ENCODE peak calls at places on chromosomes 2 and 18, in five cellular contexts. P, B, K, D and E are unnamed samples.

GRCh38 chr2:11904029-11904428 is 157.6 kb downstream of the LPIN1 start:
- DNase-seq in D (no peak), K (no peak), P (no peak), B (no peak), E (no peak)

GRCh38 chr18:49335677-49336076 is 124.8 kb downstream of the DYM start:
- DNase-seq in P (no peak), K (no peak), B (no peak), D (no peak), E (no peak)

GRCh38 chr2:216862628-216863027 is 2.8 kb upstream of the TNP1 start:
- DNase-seq in B (no peak), D (no peak), P (no peak), K (no peak), E (no peak)

GRCh38 chr2:230901006-230901405 is 24.0 kb downstream of the GPR55 start:
- DNase-seq in P (no peak), B (no peak), K (no peak), D (no peak), E (no peak)

GRCh38 chr2:118779362-118779761 is 68.1 kb downstream of the EN1 start:
- DNase-seq in D (no peak), K (no peak), B (no peak), P (no peak), E (no peak)

GRCh38 chr18:43393174-43393573 is 115.9 kb upstream of the SYT4 start:
- DNase-seq in D (no peak), K (no peak), P (no peak), B (no peak), E (no peak)

GRCh38 chr18:11986061-11986460 is 4.8 kb downstream of the IMPA2 start:
- DNase-seq in K (no peak), B (no peak), D (no peak), P (no peak), E (no peak)

GRCh38 chr2:240555541-240556250 is 2.1 kb downstream of the ANKMY1 start:
- DNase-seq in B (no peak), D (no peak), P (no peak), K (no peak), E (no peak)

GRCh38 chr18:49966090-49966489 is 152.8 kb upstream of the ACAA2 start:
- DNase-seq in P (no peak), D (no peak), B (no peak), K (no peak), E (no peak)

GRCh38 chr2:187543488-187543887 is 10.7 kb downstream of the TFPI start:
- DNase-seq in P (no peak), K (no peak), D (no peak), B (no peak), E (no peak)

GRCh38 chr18:77262655-77263470 is 13.2 kb downstream of the GALR1 start:
- DNase-seq in D (no peak), K (no peak), B (no peak), P (no peak), E (no peak)

GRCh38 chr18:45783097-45784075 is 42.1 kb upstream of the SIGLEC15 start:
- DNase-seq in P (no peak), B (peak; percentile 58), D (peak; percentile 78), K (no peak), E (no peak)

GRCh38 chr2:239920616-239921365 is 104.4 kb downstream of the NDUFA10 start:
- DNase-seq in B (no peak), K (no peak), D (no peak), P (no peak), E (no peak)

GRCh38 chr2:111135910-111136297 is 15.2 kb downstream of the BCL2L11 start:
- DNase-seq in D (peak; percentile 40), P (peak; percentile 36), K (peak; percentile 30), B (peak; percentile 90), E (no peak)

GRCh38 chr2:36389081-36389480 is 33.5 kb downstream of the CRIM1 start:
- DNase-seq in B (peak; percentile 70), D (peak; percentile 67), P (no peak), K (no peak), E (no peak)

GRCh38 chr2:150357770-150358467 is 129.5 kb downstream of the RND3 start:
- DNase-seq in B (peak; percentile 37), P (no peak), K (no peak), D (peak; percentile 15), E (no peak)

GRCh38 chr2:165357758-165358157 is 111.7 kb upstream of the CSRNP3 start:
- DNase-seq in D (peak; percentile 74), K (no peak), B (peak; percentile 82), P (no peak), E (no peak)

GRCh38 chr18:57429607-57430165 is 5.5 kb upstream of the ONECUT2 start:
- DNase-seq in B (no peak), D (no peak), K (no peak), P (no peak), E (no peak)

GRCh38 chr2:37499113-37499512 is 154.7 kb downstream of the QPCT start:
- DNase-seq in D (no peak), P (no peak), K (no peak), B (no peak), E (no peak)

GRCh38 chr2:37501121-37501520 is 156.7 kb downstream of the QPCT start:
- DNase-seq in D (no peak), K (no peak), P (no peak), B (no peak), E (no peak)

DNA sequence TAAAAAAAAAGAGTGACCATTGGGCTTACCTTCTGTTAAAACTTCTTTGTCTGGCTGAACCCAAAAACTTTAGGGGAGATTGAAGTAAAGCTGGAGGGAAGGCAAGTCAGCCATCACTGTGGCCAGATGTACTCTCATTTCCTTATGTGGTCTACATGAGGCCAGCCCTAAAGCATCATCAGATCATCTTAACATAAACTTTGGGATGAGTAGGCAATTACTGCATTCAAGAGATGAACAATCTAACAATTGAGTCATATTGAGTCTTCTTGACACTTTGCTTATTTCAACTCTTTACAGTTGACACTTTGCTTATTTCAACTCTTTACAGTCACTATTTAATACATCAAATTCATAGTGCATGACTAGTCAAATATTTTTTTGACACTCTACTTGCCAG is 155.6 kb downstream of the QPCT start:
- DNase-seq in D (peak; percentile 96), P (no peak), K (no peak), B (peak; percentile 18), E (no peak)
- TF ChIP-seq CTCF in D (no peak), P (no peak), K (no peak), B (no peak), E (no peak)

GRCh38 chr2:128280901-128281321 is 37.8 kb downstream of the HS6ST1 start:
- DNase-seq in K (peak; percentile 44), D (no peak), B (no peak), P (peak; percentile 40), E (no peak)

GRCh38 chr2:128277961-128278681 is 40.5 kb downstream of the HS6ST1 start:
- DNase-seq in P (no peak), D (no peak), B (no peak), K (peak; percentile 10), E (no peak)

GRCh38 chr2:128279786-128280701 is 38.6 kb downstream of the HS6ST1 start:
- DNase-seq in B (no peak), D (no peak), P (peak; percentile 26), K (peak; percentile 36), E (no peak)

GRCh38 chr2:128276878-128277675 is 41.6 kb downstream of the HS6ST1 start:
- DNase-seq in D (no peak), B (no peak), P (no peak), K (peak; percentile 6), E (no peak)

DNA sequence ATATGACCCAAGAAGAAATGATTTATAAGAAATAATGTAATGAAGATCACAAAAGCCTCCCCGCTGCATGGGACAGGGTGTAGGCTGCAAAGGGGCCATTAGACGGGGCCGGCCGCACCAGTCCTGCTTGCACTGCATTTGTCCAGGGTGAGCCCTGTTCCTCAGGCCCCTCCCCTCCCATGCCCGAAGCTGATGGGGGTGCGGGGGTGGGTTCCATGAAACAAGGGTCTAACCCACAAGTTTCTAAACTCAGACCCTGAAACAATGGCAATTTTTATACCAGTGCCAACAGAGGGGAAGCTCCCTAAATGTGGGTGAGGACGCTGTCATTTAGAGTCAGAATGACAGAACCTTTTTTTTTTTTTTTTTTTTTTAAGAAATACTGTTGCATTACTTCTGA is 39.7 kb downstream of the HS6ST1 start:
- DNase-seq in P (no peak), B (no peak), D (no peak), K (no peak), E (no peak)
- TF ChIP-seq CTCF in P (no peak), B (no peak), D (no peak), K (no peak), E (no peak)

GRCh38 chr2:127187081-127187775 is 32.9 kb downstream of the CYP27C1 start:
- DNase-seq in P (no peak), B (no peak), K (no peak), D (no peak), E (no peak)

GRCh38 chr2:127185720-127186119 is 34.4 kb downstream of the CYP27C1 start:
- DNase-seq in B (no peak), P (no peak), K (no peak), D (no peak), E (no peak)

GRCh38 chr2:127188797-127189196 is 31.3 kb downstream of the CYP27C1 start:
- DNase-seq in K (no peak), P (no peak), B (no peak), D (no peak), E (no peak)

GRCh38 chr2:127185093-127185492 is 35.0 kb downstream of the CYP27C1 start:
- DNase-seq in K (no peak), B (no peak), D (no peak), P (no peak), E (no peak)

GRCh38 chr2:127187831-127188230 is 32.3 kb downstream of the CYP27C1 start:
- DNase-seq in D (no peak), K (no peak), B (no peak), P (no peak), E (no peak)
- TF ChIP-seq CTCF in D (no peak), K (no peak), B (no peak), P (no peak), E (no peak)

GRCh38 chr2:47073641-47074040 is 81.5 kb downstream of the STPG4 start:
- DNase-seq in P (peak; percentile 33), D (no peak), B (no peak), K (peak; percentile 42), E (no peak)

GRCh38 chr2:47076126-47076506 is 79.0 kb downstream of the STPG4 start:
- DNase-seq in B (no peak), K (no peak), D (no peak), P (no peak), E (no peak)

GRCh38 chr2:47076586-47077441 is 78.3 kb downstream of the STPG4 start:
- DNase-seq in K (no peak), D (peak; percentile 97), B (peak; percentile 95), P (no peak), E (peak; percentile 89)

GRCh38 chr2:47074691-47075090 is 80.4 kb downstream of the STPG4 start:
- DNase-seq in B (no peak), D (no peak), P (no peak), K (no peak), E (no peak)

DNA sequence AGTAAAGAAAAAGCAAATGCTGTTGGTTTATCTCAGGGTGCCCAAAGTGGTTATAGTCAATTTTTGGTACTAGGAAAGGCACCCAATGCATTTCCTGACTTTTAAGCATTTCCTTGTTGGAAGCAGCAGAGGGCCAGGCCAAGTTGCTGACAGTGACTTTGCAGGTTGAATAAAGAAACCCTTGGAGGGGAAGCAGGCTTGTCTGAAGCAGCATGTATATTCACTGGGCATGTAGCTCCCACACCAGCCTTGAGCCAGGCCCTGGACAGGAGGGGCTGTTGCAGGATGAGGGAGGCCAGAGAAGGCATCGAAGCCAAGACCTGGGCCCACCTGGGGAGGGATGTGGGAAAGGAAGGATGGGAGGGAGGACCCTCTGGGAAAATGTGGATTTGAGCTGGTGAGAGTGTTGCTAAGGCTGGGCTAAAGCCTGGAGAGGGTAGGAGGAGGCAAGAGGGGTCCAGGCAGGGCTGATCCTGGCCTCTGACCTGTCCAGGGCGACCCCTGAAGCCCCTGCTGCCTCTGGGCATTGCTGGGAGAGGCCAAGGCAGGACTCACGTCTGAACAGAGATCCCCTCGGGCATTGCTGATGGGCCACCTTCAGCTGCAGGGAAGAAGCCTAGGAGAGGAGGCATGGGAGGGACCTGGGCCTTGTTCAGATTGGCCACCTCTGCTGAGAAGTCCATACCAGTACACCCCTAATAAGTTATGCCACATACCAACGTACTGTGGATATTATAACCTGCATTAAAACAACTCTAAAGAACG is 79.6 kb downstream of the STPG4 start:
- DNase-seq in K (no peak), P (no peak), B (no peak), D (peak; percentile 47), E (no peak)
- TF ChIP-seq CTCF in K (no peak), P (no peak), B (peak; percentile 16), D (no peak), E (no peak)